ENCODE peak calls at places on chromosomes 5 and 9, in seven cellular contexts. R, I, S, A, F, L and C are unnamed samples.
A peak's percentile ranks its signal among the peaks of the same experiment; 100 is the strongest.

GRCh38 chr9:70049236-70049635 is 5.6 kb downstream of the MAMDC2 start:
- DNase-seq in R (no peak), A (no peak), L (no peak), I (no peak), F (no peak), S (no peak), C (peak; percentile 11)

GRCh38 chr9:89745601-89746376 is 141.0 kb downstream of the GADD45G start:
- DNase-seq in R (no peak), S (peak; percentile 59), I (no peak), F (no peak), A (no peak), L (no peak), C (no peak)

GRCh38 chr5:45261125-45261524 is 435.1 kb downstream of the HCN1 start:
- DNase-seq in S (no peak), A (no peak), F (no peak), R (no peak), I (no peak), L (no peak), C (no peak)

GRCh38 chr9:96022445-96023031 is 147.0 kb downstream of the ERCC6L2 start:
- DNase-seq in R (no peak), I (peak; percentile 70), F (no peak), L (no peak), A (no peak), S (peak; percentile 54), C (peak; percentile 31)

GRCh38 chr5:82336566-82337351 is 58.6 kb upstream of the RPS23 start:
- DNase-seq in F (no peak), S (no peak), A (no peak), L (no peak), R (no peak), I (no peak), C (no peak)

GRCh38 chr9:69004836-69005235 is 9.1 kb downstream of the PRKACG start:
- DNase-seq in F (no peak), L (no peak), S (no peak), R (no peak), I (no peak), A (no peak), C (no peak)

GRCh38 chr9:37001461-37001860 is 32.6 kb downstream of the PAX5 start:
- DNase-seq in I (no peak), F (no peak), S (no peak), L (no peak), A (no peak), R (no peak), C (no peak)

GRCh38 chr5:31283326-31283725 is 89.8 kb downstream of the CDH6 start:
- DNase-seq in L (no peak), F (no peak), A (no peak), S (no peak), R (no peak), I (no peak), C (no peak)

GRCh38 chr5:67063791-67064190 is 132.8 kb downstream of the CD180 start:
- DNase-seq in L (no peak), I (no peak), F (no peak), S (no peak), R (no peak), A (no peak), C (no peak)

GRCh38 chr5:111774525-111774924 is 17.5 kb upstream of the NREP start:
- DNase-seq in S (no peak), L (no peak), F (no peak), A (no peak), I (no peak), R (no peak), C (no peak)

GRCh38 chr5:97854871-97855762 is 672.1 kb upstream of the RIOK2 start:
- DNase-seq in F (no peak), A (no peak), L (no peak), S (no peak), R (no peak), I (no peak), C (peak; percentile 7)

GRCh38 chr5:14405706-14406553 is 175.7 kb upstream of the OTULINL start:
- DNase-seq in I (no peak), L (no peak), R (no peak), F (no peak), S (no peak), A (no peak), C (no peak)

GRCh38 chr9:8078641-8079140 is 279.1 kb upstream of the DMAC1 start:
- DNase-seq in I (no peak), R (no peak), S (no peak), F (no peak), A (no peak), L (no peak), C (no peak)

GRCh38 chr9:87850405-87850804 is 32.3 kb upstream of the SPATA31E1 start:
- DNase-seq in I (no peak), S (no peak), F (no peak), R (no peak), L (no peak), A (no peak), C (no peak)

GRCh38 chr9:112846528-112847488 is 43.9 kb downstream of the SLC46A2 start:
- DNase-seq in A (no peak), R (no peak), I (no peak), F (no peak), S (no peak), L (no peak), C (no peak)

GRCh38 chr9:133968966-133969617 is 23.0 kb downstream of the VAV2 start:
- DNase-seq in A (no peak), I (no peak), R (no peak), S (no peak), L (no peak), F (no peak), C (no peak)
- TF ChIP-seq TAF1 in A (no peak), I (no peak), R (no peak), S (no peak), L (no peak), F (no peak), C (no peak)

DNA sequence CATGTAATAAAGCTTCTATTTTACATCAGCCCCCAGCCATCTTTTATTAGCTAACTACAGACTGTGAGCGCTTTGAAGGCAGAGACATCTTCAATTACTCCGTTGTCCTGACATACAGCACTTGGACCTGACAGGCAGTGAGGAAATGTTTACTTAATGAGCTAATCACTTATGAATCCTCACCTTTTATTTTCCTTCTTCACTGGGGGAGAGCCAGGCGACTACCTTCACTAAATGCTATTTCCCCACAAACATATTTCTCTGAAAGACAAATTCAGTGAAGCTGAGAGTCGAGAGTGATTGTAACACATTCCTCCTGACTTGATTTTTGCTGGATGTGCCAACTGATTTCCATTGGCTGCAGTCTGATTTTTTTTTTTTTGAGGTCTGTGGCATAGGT is 192.1 kb upstream of the CLINT1 start:
- DNase-seq in R (no peak), I (no peak), F (no peak), L (no peak), A (no peak), S (no peak), C (no peak)
- TF ChIP-seq TAF1 in R (no peak), I (no peak), F (no peak), L (no peak), A (no peak), S (no peak), C (no peak)

DNA sequence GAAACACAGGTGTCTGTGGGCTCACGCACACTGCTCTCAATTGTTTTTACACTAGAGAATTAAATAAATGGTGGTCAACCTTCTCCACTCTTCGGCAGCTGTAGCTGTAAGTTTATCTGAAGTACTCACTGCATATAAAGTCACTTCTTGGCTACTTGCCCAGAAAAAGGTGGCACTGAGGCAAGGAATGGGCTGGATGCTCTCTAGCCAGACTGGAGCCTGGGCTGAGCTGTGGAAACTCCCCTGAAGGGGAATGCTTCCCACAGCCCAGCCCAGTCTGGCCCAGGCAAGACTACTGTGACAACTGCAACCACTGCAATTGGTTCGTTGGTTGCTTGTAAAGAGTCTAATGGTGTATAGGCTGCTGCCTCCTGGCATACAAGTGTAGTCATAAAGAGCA is 4.5 kb downstream of the LEAP2 start:
- DNase-seq in I (no peak), F (no peak), A (no peak), R (no peak), S (no peak), L (no peak), C (no peak)
- TF ChIP-seq TAF1 in I (no peak), F (no peak), A (no peak), R (no peak), S (no peak), L (no peak), C (no peak)

DNA sequence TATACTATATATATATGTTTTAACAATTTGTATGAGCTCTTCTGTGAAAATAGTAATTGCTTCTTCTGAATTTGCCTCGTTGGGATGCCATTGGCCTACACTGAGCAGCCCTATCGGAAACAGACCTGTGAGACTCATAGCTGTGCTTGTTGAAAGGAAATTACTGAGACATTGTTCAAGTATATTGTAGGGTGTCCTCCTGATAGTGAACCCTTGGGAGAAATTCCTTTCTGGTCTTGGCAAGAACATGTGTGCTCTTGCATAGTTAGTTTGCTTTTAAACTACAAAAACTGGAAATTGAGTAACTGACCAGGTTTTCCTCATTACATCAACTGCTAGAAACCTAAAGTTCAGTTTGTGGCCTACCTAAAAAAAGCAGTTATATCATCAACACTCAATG is 160.9 kb downstream of the LURAP1L start:
- DNase-seq in I (no peak), F (no peak), S (no peak), A (no peak), L (no peak), R (no peak), C (no peak)
- TF ChIP-seq TAF1 in I (no peak), F (no peak), S (no peak), A (no peak), L (no peak), R (no peak), C (no peak)

DNA sequence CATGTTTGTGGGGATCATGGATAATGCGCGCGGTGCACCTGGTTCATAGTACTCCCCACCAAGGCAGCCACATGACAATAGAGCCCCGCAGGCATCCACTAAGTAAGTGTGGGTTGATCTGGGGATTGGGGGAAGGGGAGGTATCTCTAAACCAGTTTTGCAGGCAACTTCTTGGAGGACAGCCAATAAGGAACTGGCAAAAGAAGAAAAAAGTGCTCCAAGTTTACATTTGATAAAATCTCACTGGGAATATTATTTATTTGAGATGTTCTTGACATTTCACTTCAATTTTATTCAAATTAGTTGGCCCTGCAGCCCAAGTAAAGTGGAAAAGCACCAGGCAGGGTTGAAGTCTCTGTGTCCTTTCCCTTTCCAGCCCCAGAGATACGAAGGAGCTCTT is 8.5 kb downstream of the FBP1 start:
- DNase-seq in S (no peak), R (no peak), A (no peak), L (no peak), F (no peak), I (no peak), C (no peak)
- TF ChIP-seq TAF1 in S (no peak), R (no peak), A (no peak), L (no peak), F (no peak), I (no peak), C (no peak)

GRCh38 chr5:180174587-180174972 is 34.4 kb downstream of the RASGEF1C start:
- DNase-seq in A (no peak), R (no peak), F (no peak), I (no peak), S (no peak), L (no peak), C (no peak)
- TF ChIP-seq TAF1 in A (no peak), R (no peak), F (no peak), I (no peak), S (no peak), L (no peak), C (no peak)

DNA sequence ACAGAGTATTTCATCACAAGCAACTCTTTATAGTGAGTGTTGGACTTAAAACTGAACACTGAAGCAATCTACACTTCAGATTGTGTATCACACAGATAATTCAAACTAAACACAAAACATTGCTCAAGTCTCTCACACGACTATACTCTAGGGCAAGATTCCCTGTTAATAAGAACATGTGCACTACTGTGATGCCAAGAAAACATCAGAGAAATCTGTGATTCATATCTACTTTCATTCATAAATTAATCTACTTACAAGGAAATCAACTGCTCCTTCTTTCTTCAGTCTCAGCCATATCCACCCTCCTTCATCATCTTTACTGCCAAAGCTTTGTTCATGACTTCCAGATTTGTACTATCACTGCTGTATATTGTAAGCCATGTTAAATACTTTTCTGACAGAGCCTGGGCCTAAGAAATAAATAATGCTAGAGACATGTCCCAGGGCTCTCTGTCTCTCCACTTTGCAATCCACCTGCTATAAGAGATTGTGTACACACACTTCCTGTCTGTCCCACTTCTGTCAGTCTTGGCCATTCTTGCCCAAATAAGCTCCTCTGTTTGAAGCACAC is 35.1 kb downstream of the CTNNAL1 start:
- DNase-seq in A (no peak), I (no peak), S (no peak), F (no peak), L (no peak), R (no peak), C (no peak)
- TF ChIP-seq TAF1 in A (no peak), I (no peak), S (no peak), F (no peak), L (no peak), R (no peak), C (no peak)